ENCODE peak calls at places on chromosomes 12 and 14, in nine cellular contexts. Q is cardiac muscle cell, L is AG09309, I is endothelial cell, X is kidney tubule cell, J is BE2C, N is hippocampal formation, U is stromal cell of bone marrow, T is cardiac fibroblast. S is an unnamed sample.

GRCh38 chr12:91077228-91077954 is 19.6 kb upstream of the KERA start:
- DNase-seq in X (no peak), L (no peak), T (no peak), J (no peak), N (no peak), Q (no peak), I (no peak), U (no peak), S (no peak)

GRCh38 chr12:27615331-27615891 is 80.8 kb upstream of the REP15 start:
- DNase-seq in L (peak; percentile 81), T (peak; percentile 49), U (peak; percentile 41), N (no peak), I (no peak), Q (peak; percentile 32), X (no peak), J (no peak), S (no peak)

GRCh38 chr12:108831309-108831991 is 25.9 kb downstream of the SSH1 start:
- DNase-seq in T (no peak), L (no peak), J (no peak), I (no peak), N (no peak), X (no peak), U (no peak), Q (no peak), S (no peak)

GRCh38 chr14:69553221-69553620 is 21.4 kb downstream of the CCDC177 start:
- DNase-seq in L (peak; percentile 52), J (no peak), Q (no peak), N (no peak), T (peak; percentile 80), I (no peak), X (peak; percentile 31), U (peak; percentile 40), S (no peak)

GRCh38 chr12:79689041-79689476 is 1.7 kb downstream of the PAWR start:
- DNase-seq in N (no peak), J (no peak), U (no peak), Q (no peak), T (peak; percentile 32), L (no peak), X (peak; percentile 17), I (no peak), S (no peak)

GRCh38 chr14:102775855-102776760 is 1.1 kb upstream of the TRAF3 start:
- DNase-seq in I (no peak), X (peak; percentile 70), J (peak; percentile 20), Q (peak; percentile 27), T (peak; percentile 84), L (no peak), U (no peak), N (no peak), S (no peak)

GRCh38 chr12:89525002-89525823 is 617 bp upstream of the GALNT4 start:
- DNase-seq in J (peak; percentile 57), L (no peak), T (peak; percentile 33), N (no peak), I (peak; percentile 43), X (peak; percentile 61), Q (peak; percentile 67), U (no peak), S (peak; percentile 36)

GRCh38 chr12:83016226-83016835 is 329.6 kb downstream of the TMTC2 start:
- DNase-seq in T (peak; percentile 81), J (peak; percentile 28), Q (peak; percentile 27), I (no peak), N (no peak), X (peak; percentile 53), L (peak; percentile 76), U (peak; percentile 49), S (no peak)

GRCh38 chr12:91980345-91980744 is 165.3 kb downstream of the BTG1 start:
- DNase-seq in X (no peak), Q (no peak), L (no peak), T (no peak), J (no peak), I (no peak), U (no peak), N (no peak), S (no peak)

GRCh38 chr12:112844814-112845565 is 53.4 kb downstream of the RPH3A start:
- DNase-seq in N (no peak), X (no peak), L (no peak), U (no peak), I (no peak), Q (no peak), J (no peak), T (no peak), S (no peak)